ENCODE peak calls at places on chromosome 11, in ten cellular contexts. One of them, this sample, is unnamed.

GRCh38 chr11:94028436-94028835 is 7.3 kb downstream of the HEPHL1 start:
- DNase-seq in GM19239: no peak
- DNase-seq in activated naive CD4-positive, alpha-beta T cell treated with Interleukin-2 at 50 U/mL for 16 hours: no peak
- DNase-seq in CD8-positive, alpha-beta memory T cell: no peak
- DNase-seq in astrocyte: peak
- DNase-seq in neural crest cell: no peak
- DNase-seq in stromal cell of bone marrow: peak
- DNase-seq in stimulated activated CD4-positive, alpha-beta T cell treated with anti-CD3 and anti-CD28 coated beads, Interleukin-2, amount 100 ng/mL, for 24 hours: no peak
- DNase-seq in RPMI8226: no peak
- DNase-seq in T-helper 17 cell: no peak
- DNase-seq in this sample: peak

GRCh38 chr11:132022718-132023117 is 652.3 kb downstream of the NTM start:
- DNase-seq in neural crest cell: no peak
- DNase-seq in stimulated activated CD4-positive, alpha-beta T cell treated with anti-CD3 and anti-CD28 coated beads, Interleukin-2, amount 100 ng/mL, for 24 hours: no peak
- DNase-seq in activated naive CD4-positive, alpha-beta T cell treated with Interleukin-2 at 50 U/mL for 16 hours: no peak
- DNase-seq in T-helper 17 cell: no peak
- DNase-seq in CD8-positive, alpha-beta memory T cell: no peak
- DNase-seq in RPMI8226: no peak
- DNase-seq in astrocyte: peak
- DNase-seq in GM19239: no peak
- DNase-seq in stromal cell of bone marrow: peak
- DNase-seq in this sample: peak

GRCh38 chr11:117876341-117877119 is at the start of gene FXYD6:
- DNase-seq in activated naive CD4-positive, alpha-beta T cell treated with Interleukin-2 at 50 U/mL for 16 hours: no peak
- DNase-seq in stromal cell of bone marrow: no peak
- DNase-seq in stimulated activated CD4-positive, alpha-beta T cell treated with anti-CD3 and anti-CD28 coated beads, Interleukin-2, amount 100 ng/mL, for 24 hours: no peak
- DNase-seq in RPMI8226: no peak
- DNase-seq in neural crest cell: peak
- DNase-seq in T-helper 17 cell: no peak
- DNase-seq in GM19239: no peak
- DNase-seq in astrocyte: peak
- DNase-seq in CD8-positive, alpha-beta memory T cell: no peak
- DNase-seq in this sample: no peak

GRCh38 chr11:122423886-122424285 is 231.6 kb upstream of the UBASH3B start:
- DNase-seq in stimulated activated CD4-positive, alpha-beta T cell treated with anti-CD3 and anti-CD28 coated beads, Interleukin-2, amount 100 ng/mL, for 24 hours: no peak
- DNase-seq in neural crest cell: no peak
- DNase-seq in CD8-positive, alpha-beta memory T cell: no peak
- DNase-seq in activated naive CD4-positive, alpha-beta T cell treated with Interleukin-2 at 50 U/mL for 16 hours: no peak
- DNase-seq in astrocyte: no peak
- DNase-seq in stromal cell of bone marrow: no peak
- DNase-seq in RPMI8226: no peak
- DNase-seq in T-helper 17 cell: no peak
- DNase-seq in GM19239: no peak
- DNase-seq in this sample: no peak

GRCh38 chr11:15903246-15903645 is 453.1 kb downstream of the SOX6 start:
- DNase-seq in CD8-positive, alpha-beta memory T cell: no peak
- DNase-seq in astrocyte: no peak
- DNase-seq in T-helper 17 cell: no peak
- DNase-seq in stromal cell of bone marrow: no peak
- DNase-seq in activated naive CD4-positive, alpha-beta T cell treated with Interleukin-2 at 50 U/mL for 16 hours: no peak
- DNase-seq in GM19239: no peak
- DNase-seq in neural crest cell: no peak
- DNase-seq in RPMI8226: no peak
- DNase-seq in stimulated activated CD4-positive, alpha-beta T cell treated with anti-CD3 and anti-CD28 coated beads, Interleukin-2, amount 100 ng/mL, for 24 hours: no peak
- DNase-seq in this sample: no peak

GRCh38 chr11:12276831-12277475 is 100.4 kb upstream of the PARVA start:
- DNase-seq in CD8-positive, alpha-beta memory T cell: no peak
- DNase-seq in RPMI8226: no peak
- DNase-seq in neural crest cell: no peak
- DNase-seq in activated naive CD4-positive, alpha-beta T cell treated with Interleukin-2 at 50 U/mL for 16 hours: no peak
- DNase-seq in stimulated activated CD4-positive, alpha-beta T cell treated with anti-CD3 and anti-CD28 coated beads, Interleukin-2, amount 100 ng/mL, for 24 hours: no peak
- DNase-seq in T-helper 17 cell: no peak
- DNase-seq in GM19239: no peak
- DNase-seq in astrocyte: no peak
- DNase-seq in stromal cell of bone marrow: no peak
- DNase-seq in this sample: no peak

GRCh38 chr11:17734986-17735822 is 623 bp downstream of the KCNC1 start:
- DNase-seq in stimulated activated CD4-positive, alpha-beta T cell treated with anti-CD3 and anti-CD28 coated beads, Interleukin-2, amount 100 ng/mL, for 24 hours: peak
- DNase-seq in RPMI8226: peak
- DNase-seq in CD8-positive, alpha-beta memory T cell: no peak
- DNase-seq in neural crest cell: peak
- DNase-seq in GM19239: peak
- DNase-seq in activated naive CD4-positive, alpha-beta T cell treated with Interleukin-2 at 50 U/mL for 16 hours: peak
- DNase-seq in stromal cell of bone marrow: peak
- DNase-seq in T-helper 17 cell: no peak
- DNase-seq in astrocyte: peak
- DNase-seq in this sample: peak

GRCh38 chr11:118212781-118213565 is 11.8 kb downstream of the JAML start:
- DNase-seq in activated naive CD4-positive, alpha-beta T cell treated with Interleukin-2 at 50 U/mL for 16 hours: no peak
- DNase-seq in CD8-positive, alpha-beta memory T cell: no peak
- DNase-seq in GM19239: no peak
- DNase-seq in stromal cell of bone marrow: no peak
- DNase-seq in stimulated activated CD4-positive, alpha-beta T cell treated with anti-CD3 and anti-CD28 coated beads, Interleukin-2, amount 100 ng/mL, for 24 hours: no peak
- DNase-seq in RPMI8226: peak
- DNase-seq in astrocyte: no peak
- DNase-seq in neural crest cell: no peak
- DNase-seq in T-helper 17 cell: no peak
- DNase-seq in this sample: no peak

GRCh38 chr11:84819128-84819527 is 808.0 kb downstream of the DLG2 start:
- DNase-seq in activated naive CD4-positive, alpha-beta T cell treated with Interleukin-2 at 50 U/mL for 16 hours: no peak
- DNase-seq in astrocyte: peak
- DNase-seq in T-helper 17 cell: no peak
- DNase-seq in neural crest cell: no peak
- DNase-seq in stromal cell of bone marrow: no peak
- DNase-seq in stimulated activated CD4-positive, alpha-beta T cell treated with anti-CD3 and anti-CD28 coated beads, Interleukin-2, amount 100 ng/mL, for 24 hours: no peak
- DNase-seq in GM19239: no peak
- DNase-seq in RPMI8226: peak
- DNase-seq in CD8-positive, alpha-beta memory T cell: no peak
- DNase-seq in this sample: no peak

GRCh38 chr11:69088676-69089146 is 40.0 kb downstream of the TPCN2 start:
- DNase-seq in astrocyte: peak
- DNase-seq in stromal cell of bone marrow: no peak
- DNase-seq in GM19239: peak
- DNase-seq in neural crest cell: peak
- DNase-seq in RPMI8226: peak
- DNase-seq in stimulated activated CD4-positive, alpha-beta T cell treated with anti-CD3 and anti-CD28 coated beads, Interleukin-2, amount 100 ng/mL, for 24 hours: peak
- DNase-seq in CD8-positive, alpha-beta memory T cell: peak
- DNase-seq in T-helper 17 cell: no peak
- DNase-seq in activated naive CD4-positive, alpha-beta T cell treated with Interleukin-2 at 50 U/mL for 16 hours: peak
- DNase-seq in this sample: peak

GRCh38 chr11:118889796-118890195 is 6.1 kb downstream of the CXCR5 start:
- DNase-seq in stromal cell of bone marrow: peak
- DNase-seq in astrocyte: peak
- DNase-seq in activated naive CD4-positive, alpha-beta T cell treated with Interleukin-2 at 50 U/mL for 16 hours: no peak
- DNase-seq in stimulated activated CD4-positive, alpha-beta T cell treated with anti-CD3 and anti-CD28 coated beads, Interleukin-2, amount 100 ng/mL, for 24 hours: no peak
- DNase-seq in GM19239: no peak
- DNase-seq in CD8-positive, alpha-beta memory T cell: no peak
- DNase-seq in RPMI8226: no peak
- DNase-seq in neural crest cell: no peak
- DNase-seq in T-helper 17 cell: no peak
- DNase-seq in this sample: no peak

GRCh38 chr11:9754041-9754471 is 90.2 kb downstream of the SWAP70 start:
- DNase-seq in T-helper 17 cell: no peak
- DNase-seq in CD8-positive, alpha-beta memory T cell: no peak
- DNase-seq in activated naive CD4-positive, alpha-beta T cell treated with Interleukin-2 at 50 U/mL for 16 hours: no peak
- DNase-seq in stimulated activated CD4-positive, alpha-beta T cell treated with anti-CD3 and anti-CD28 coated beads, Interleukin-2, amount 100 ng/mL, for 24 hours: no peak
- DNase-seq in stromal cell of bone marrow: no peak
- DNase-seq in neural crest cell: no peak
- DNase-seq in RPMI8226: no peak
- DNase-seq in GM19239: no peak
- DNase-seq in astrocyte: no peak
- DNase-seq in this sample: no peak

GRCh38 chr11:77154381-77155081 is 26.5 kb downstream of the MYO7A start:
- DNase-seq in activated naive CD4-positive, alpha-beta T cell treated with Interleukin-2 at 50 U/mL for 16 hours: no peak
- DNase-seq in CD8-positive, alpha-beta memory T cell: no peak
- DNase-seq in astrocyte: no peak
- DNase-seq in GM19239: no peak
- DNase-seq in stromal cell of bone marrow: no peak
- DNase-seq in neural crest cell: no peak
- DNase-seq in T-helper 17 cell: no peak
- DNase-seq in stimulated activated CD4-positive, alpha-beta T cell treated with anti-CD3 and anti-CD28 coated beads, Interleukin-2, amount 100 ng/mL, for 24 hours: no peak
- DNase-seq in RPMI8226: peak
- DNase-seq in this sample: no peak

GRCh38 chr11:36508743-36509142 is 1.3 kb downstream of the TRAF6 start:
- DNase-seq in RPMI8226: no peak
- DNase-seq in stimulated activated CD4-positive, alpha-beta T cell treated with anti-CD3 and anti-CD28 coated beads, Interleukin-2, amount 100 ng/mL, for 24 hours: no peak
- DNase-seq in GM19239: no peak
- DNase-seq in CD8-positive, alpha-beta memory T cell: no peak
- DNase-seq in stromal cell of bone marrow: no peak
- DNase-seq in neural crest cell: no peak
- DNase-seq in astrocyte: no peak
- DNase-seq in activated naive CD4-positive, alpha-beta T cell treated with Interleukin-2 at 50 U/mL for 16 hours: no peak
- DNase-seq in T-helper 17 cell: no peak
- DNase-seq in this sample: peak

GRCh38 chr11:61534025-61534900 is 25.7 kb downstream of the LRRC10B start:
- DNase-seq in stromal cell of bone marrow: no peak
- DNase-seq in neural crest cell: no peak
- DNase-seq in stimulated activated CD4-positive, alpha-beta T cell treated with anti-CD3 and anti-CD28 coated beads, Interleukin-2, amount 100 ng/mL, for 24 hours: no peak
- DNase-seq in CD8-positive, alpha-beta memory T cell: no peak
- DNase-seq in RPMI8226: peak
- DNase-seq in GM19239: no peak
- DNase-seq in T-helper 17 cell: no peak
- DNase-seq in activated naive CD4-positive, alpha-beta T cell treated with Interleukin-2 at 50 U/mL for 16 hours: no peak
- DNase-seq in astrocyte: no peak
- DNase-seq in this sample: no peak

GRCh38 chr11:43790444-43790794 is 90.2 kb upstream of the ALKBH3 start:
- DNase-seq in neural crest cell: no peak
- DNase-seq in CD8-positive, alpha-beta memory T cell: no peak
- DNase-seq in T-helper 17 cell: no peak
- DNase-seq in stromal cell of bone marrow: no peak
- DNase-seq in RPMI8226: no peak
- DNase-seq in GM19239: no peak
- DNase-seq in astrocyte: peak
- DNase-seq in activated naive CD4-positive, alpha-beta T cell treated with Interleukin-2 at 50 U/mL for 16 hours: no peak
- DNase-seq in stimulated activated CD4-positive, alpha-beta T cell treated with anti-CD3 and anti-CD28 coated beads, Interleukin-2, amount 100 ng/mL, for 24 hours: no peak
- DNase-seq in this sample: peak

GRCh38 chr11:75151346-75152047 is 590 bp downstream of the SLCO2B1 start:
- DNase-seq in RPMI8226: no peak
- DNase-seq in stimulated activated CD4-positive, alpha-beta T cell treated with anti-CD3 and anti-CD28 coated beads, Interleukin-2, amount 100 ng/mL, for 24 hours: no peak
- DNase-seq in T-helper 17 cell: no peak
- DNase-seq in GM19239: no peak
- DNase-seq in activated naive CD4-positive, alpha-beta T cell treated with Interleukin-2 at 50 U/mL for 16 hours: no peak
- DNase-seq in neural crest cell: no peak
- DNase-seq in CD8-positive, alpha-beta memory T cell: no peak
- DNase-seq in stromal cell of bone marrow: no peak
- DNase-seq in astrocyte: no peak
- DNase-seq in this sample: no peak

GRCh38 chr11:133052537-133052936 is 479.8 kb downstream of the OPCML start:
- DNase-seq in activated naive CD4-positive, alpha-beta T cell treated with Interleukin-2 at 50 U/mL for 16 hours: no peak
- DNase-seq in stimulated activated CD4-positive, alpha-beta T cell treated with anti-CD3 and anti-CD28 coated beads, Interleukin-2, amount 100 ng/mL, for 24 hours: no peak
- DNase-seq in T-helper 17 cell: no peak
- DNase-seq in GM19239: no peak
- DNase-seq in RPMI8226: no peak
- DNase-seq in stromal cell of bone marrow: no peak
- DNase-seq in astrocyte: no peak
- DNase-seq in neural crest cell: no peak
- DNase-seq in CD8-positive, alpha-beta memory T cell: no peak
- DNase-seq in this sample: no peak

GRCh38 chr11:47204633-47204989 is 10.2 kb upstream of the DDB2 start:
- DNase-seq in stromal cell of bone marrow: peak
- DNase-seq in CD8-positive, alpha-beta memory T cell: no peak
- DNase-seq in GM19239: no peak
- DNase-seq in astrocyte: peak
- DNase-seq in T-helper 17 cell: no peak
- DNase-seq in stimulated activated CD4-positive, alpha-beta T cell treated with anti-CD3 and anti-CD28 coated beads, Interleukin-2, amount 100 ng/mL, for 24 hours: no peak
- DNase-seq in RPMI8226: no peak
- DNase-seq in neural crest cell: no peak
- DNase-seq in activated naive CD4-positive, alpha-beta T cell treated with Interleukin-2 at 50 U/mL for 16 hours: no peak
- DNase-seq in this sample: peak

GRCh38 chr11:35593143-35593542 is 25.1 kb upstream of the FJX1 start:
- DNase-seq in neural crest cell: no peak
- DNase-seq in activated naive CD4-positive, alpha-beta T cell treated with Interleukin-2 at 50 U/mL for 16 hours: no peak
- DNase-seq in T-helper 17 cell: no peak
- DNase-seq in CD8-positive, alpha-beta memory T cell: no peak
- DNase-seq in RPMI8226: no peak
- DNase-seq in stimulated activated CD4-positive, alpha-beta T cell treated with anti-CD3 and anti-CD28 coated beads, Interleukin-2, amount 100 ng/mL, for 24 hours: no peak
- DNase-seq in astrocyte: peak
- DNase-seq in stromal cell of bone marrow: peak
- DNase-seq in GM19239: no peak
- DNase-seq in this sample: peak

GRCh38 chr11:61732705-61733104 is 19.7 kb upstream of the MYRF start:
- DNase-seq in RPMI8226: no peak
- DNase-seq in GM19239: no peak
- DNase-seq in T-helper 17 cell: no peak
- DNase-seq in stromal cell of bone marrow: peak
- DNase-seq in stimulated activated CD4-positive, alpha-beta T cell treated with anti-CD3 and anti-CD28 coated beads, Interleukin-2, amount 100 ng/mL, for 24 hours: no peak
- DNase-seq in neural crest cell: no peak
- DNase-seq in activated naive CD4-positive, alpha-beta T cell treated with Interleukin-2 at 50 U/mL for 16 hours: no peak
- DNase-seq in astrocyte: peak
- DNase-seq in CD8-positive, alpha-beta memory T cell: no peak
- DNase-seq in this sample: peak

GRCh38 chr11:134561348-134561720 is 149.3 kb upstream of the B3GAT1 start:
- DNase-seq in T-helper 17 cell: no peak
- DNase-seq in GM19239: no peak
- DNase-seq in stimulated activated CD4-positive, alpha-beta T cell treated with anti-CD3 and anti-CD28 coated beads, Interleukin-2, amount 100 ng/mL, for 24 hours: no peak
- DNase-seq in CD8-positive, alpha-beta memory T cell: no peak
- DNase-seq in astrocyte: no peak
- DNase-seq in stromal cell of bone marrow: no peak
- DNase-seq in neural crest cell: no peak
- DNase-seq in RPMI8226: no peak
- DNase-seq in activated naive CD4-positive, alpha-beta T cell treated with Interleukin-2 at 50 U/mL for 16 hours: no peak
- DNase-seq in this sample: no peak

GRCh38 chr11:4211991-4212390 is 117.4 kb downstream of the RRM1 start:
- DNase-seq in RPMI8226: no peak
- DNase-seq in stimulated activated CD4-positive, alpha-beta T cell treated with anti-CD3 and anti-CD28 coated beads, Interleukin-2, amount 100 ng/mL, for 24 hours: no peak
- DNase-seq in stromal cell of bone marrow: no peak
- DNase-seq in astrocyte: no peak
- DNase-seq in activated naive CD4-positive, alpha-beta T cell treated with Interleukin-2 at 50 U/mL for 16 hours: no peak
- DNase-seq in neural crest cell: no peak
- DNase-seq in T-helper 17 cell: no peak
- DNase-seq in GM19239: no peak
- DNase-seq in CD8-positive, alpha-beta memory T cell: no peak
- DNase-seq in this sample: no peak

GRCh38 chr11:131430466-131431176 is 60.2 kb downstream of the NTM start:
- DNase-seq in neural crest cell: no peak
- DNase-seq in activated naive CD4-positive, alpha-beta T cell treated with Interleukin-2 at 50 U/mL for 16 hours: no peak
- DNase-seq in GM19239: no peak
- DNase-seq in stimulated activated CD4-positive, alpha-beta T cell treated with anti-CD3 and anti-CD28 coated beads, Interleukin-2, amount 100 ng/mL, for 24 hours: no peak
- DNase-seq in CD8-positive, alpha-beta memory T cell: no peak
- DNase-seq in T-helper 17 cell: no peak
- DNase-seq in stromal cell of bone marrow: no peak
- DNase-seq in RPMI8226: no peak
- DNase-seq in astrocyte: no peak
- DNase-seq in this sample: no peak

GRCh38 chr11:20639688-20640087 is 29.7 kb upstream of the NELL1 start:
- DNase-seq in T-helper 17 cell: no peak
- DNase-seq in CD8-positive, alpha-beta memory T cell: no peak
- DNase-seq in stimulated activated CD4-positive, alpha-beta T cell treated with anti-CD3 and anti-CD28 coated beads, Interleukin-2, amount 100 ng/mL, for 24 hours: no peak
- DNase-seq in activated naive CD4-positive, alpha-beta T cell treated with Interleukin-2 at 50 U/mL for 16 hours: no peak
- DNase-seq in neural crest cell: no peak
- DNase-seq in stromal cell of bone marrow: no peak
- DNase-seq in GM19239: no peak
- DNase-seq in RPMI8226: no peak
- DNase-seq in astrocyte: no peak
- DNase-seq in this sample: no peak

GRCh38 chr11:46112961-46113617 is 8.2 kb downstream of the PHF21A start:
- DNase-seq in stromal cell of bone marrow: peak
- DNase-seq in activated naive CD4-positive, alpha-beta T cell treated with Interleukin-2 at 50 U/mL for 16 hours: no peak
- DNase-seq in stimulated activated CD4-positive, alpha-beta T cell treated with anti-CD3 and anti-CD28 coated beads, Interleukin-2, amount 100 ng/mL, for 24 hours: no peak
- DNase-seq in astrocyte: peak
- DNase-seq in CD8-positive, alpha-beta memory T cell: peak
- DNase-seq in GM19239: peak
- DNase-seq in RPMI8226: peak
- DNase-seq in T-helper 17 cell: no peak
- DNase-seq in neural crest cell: no peak
- DNase-seq in this sample: peak

This sample was measured in IMR-90.